ENCODE peak calls at places on chromosomes 11 and 22, in six cellular contexts. T is CD8-positive, alpha-beta T cell; U is endothelial cell; B is stomach; D is heart left ventricle; V is SJSA1. J is an unnamed sample.
A peak's percentile ranks its signal among the peaks of the same experiment; 100 is the strongest.

GRCh38 chr11:78420796-78421209 is 3.2 kb upstream of the GAB2 start:
- DNase-seq in B (peak; percentile 42), T (no peak), D (peak; percentile 85), V (no peak), U (no peak), J (no peak)

GRCh38 chr11:22256876-22257275 is 64.0 kb downstream of the ANO5 start:
- DNase-seq in V (no peak), B (no peak), U (no peak), D (no peak), T (no peak), J (no peak)

GRCh38 chr11:115244314-115244713 is 259.9 kb downstream of the CADM1 start:
- DNase-seq in D (no peak), V (no peak), T (no peak), U (no peak), B (no peak), J (no peak)

GRCh38 chr22:30562391-30562790 is 12.1 kb downstream of the GAL3ST1 start:
- DNase-seq in B (no peak), D (no peak), U (no peak), T (no peak), V (no peak), J (no peak)

GRCh38 chr11:29645373-29645772 is 371.5 kb downstream of the KCNA4 start:
- DNase-seq in D (no peak), V (no peak), B (no peak), U (no peak), T (no peak), J (no peak)

GRCh38 chr11:100680070-100680469 is 7.0 kb upstream of the ARHGAP42 start:
- DNase-seq in V (no peak), U (no peak), D (no peak), B (no peak), T (no peak), J (peak; percentile 21)

GRCh38 chr11:33410086-33410765 is 153.0 kb downstream of the HIPK3 start:
- DNase-seq in V (no peak), U (no peak), B (no peak), T (no peak), D (no peak), J (no peak)

GRCh38 chr22:49007013-49007653 is 820.5 kb downstream of the BRD1 start:
- DNase-seq in T (no peak), D (no peak), U (no peak), B (peak; percentile 17), V (peak; percentile 31), J (no peak)

GRCh38 chr22:47443836-47444745 is 681.6 kb downstream of the TBC1D22A start:
- DNase-seq in U (no peak), D (no peak), V (no peak), T (no peak), B (no peak), J (no peak)

GRCh38 chr22:38870312-38870741 is 1.7 kb downstream of the CBX6 start:
- DNase-seq in U (peak; percentile 91), T (peak; percentile 67), B (peak; percentile 92), V (peak; percentile 90), D (peak; percentile 91), J (peak; percentile 43)

GRCh38 chr22:23652286-23652685 is 20.2 kb upstream of the DRICH1 start:
- DNase-seq in U (no peak), B (no peak), V (no peak), T (no peak), D (no peak), J (no peak)

J was measured in caudate nucleus.